ENCODE peak calls at places on chromosomes 7 and 10, in nine cellular contexts. W is NCI-H1092; J is RPMI7951; V is EL; H is stimulated activated CD8-positive, alpha-beta memory T cell treated with anti-CD3 and anti-CD28 coated beads, Interleukin-15, amount 100 ng/mL, for 24 hours; T is PC-9; S is epithelial cell of esophagus; R is OCI-LY7; Y is NCI-H510A treated with DMSO at 0.1 percent for 48 hours. L is an unnamed sample.
A peak's percentile ranks its signal among the peaks of the same experiment; 100 is the strongest.

GRCh38 chr7:106583133-106583532 is 77.8 kb downstream of the CCDC71L start:
- DNase-seq in W (no peak), J (peak; percentile 35), V (peak; percentile 44), H (no peak), T (no peak), S (no peak), R (no peak), Y (no peak), L (no peak)

GRCh38 chr10:103584216-103585010 is 90.9 kb downstream of the NEURL1 start:
- DNase-seq in W (no peak), J (no peak), V (no peak), H (peak; percentile 21), T (no peak), S (peak; percentile 42), R (peak; percentile 71), Y (no peak), L (no peak)

GRCh38 chr7:141590666-141591065 is 39.5 kb downstream of the AGK start:
- DNase-seq in W (no peak), J (no peak), V (no peak), H (no peak), T (no peak), S (peak; percentile 82), R (no peak), Y (no peak), L (no peak)

GRCh38 chr10:124240721-124241350 is 147.4 kb upstream of the CHST15 start:
- DNase-seq in W (no peak), J (no peak), V (no peak), H (no peak), T (no peak), S (no peak), R (no peak), Y (no peak), L (no peak)

GRCh38 chr7:97006146-97006950 is 995 bp downstream of the DLX6 start:
- DNase-seq in W (peak; percentile 65), J (peak; percentile 61), V (no peak), H (no peak), T (no peak), S (peak; percentile 47), R (no peak), Y (peak; percentile 21), L (no peak)

GRCh38 chr10:29646960-29647431 is 12.2 kb upstream of the SVIL start:
- DNase-seq in W (no peak), J (peak; percentile 79), V (no peak), H (no peak), T (no peak), S (no peak), R (no peak), Y (no peak), L (no peak)

GRCh38 chr7:25353191-25353590 is 124.9 kb upstream of the NPVF start:
- DNase-seq in W (no peak), J (peak; percentile 6), V (no peak), H (no peak), T (no peak), S (no peak), R (no peak), Y (no peak), L (no peak)

GRCh38 chr10:21972584-21972983 is 30.9 kb downstream of the DNAJC1 start:
- DNase-seq in W (no peak), J (no peak), V (no peak), H (no peak), T (no peak), S (no peak), R (no peak), Y (no peak), L (no peak)

GRCh38 chr7:45086348-45087065 is 2.3 kb downstream of the NACAD start:
- DNase-seq in W (no peak), J (no peak), V (no peak), H (no peak), T (no peak), S (peak; percentile 31), R (no peak), Y (peak; percentile 7), L (no peak)

GRCh38 chr7:139762886-139763285 is 14.9 kb downstream of the HIPK2 start:
- DNase-seq in W (no peak), J (peak; percentile 85), V (peak; percentile 57), H (no peak), T (no peak), S (peak; percentile 30), R (no peak), Y (no peak), L (no peak)

GRCh38 chr10:49601857-49602256 is 8.3 kb upstream of the SLC18A3 start:
- DNase-seq in W (no peak), J (peak; percentile 52), V (peak; percentile 73), H (no peak), T (no peak), S (peak; percentile 79), R (no peak), Y (no peak), L (peak; percentile 48)

GRCh38 chr7:5424689-5425506 is 1.3 kb upstream of the TNRC18 start:
- DNase-seq in W (peak; percentile 41), J (peak; percentile 66), V (peak; percentile 64), H (no peak), T (peak; percentile 39), S (no peak), R (no peak), Y (peak; percentile 61), L (no peak)

GRCh38 chr7:105256621-105257283 is 132.0 kb downstream of the SRPK2 start:
- DNase-seq in W (no peak), J (no peak), V (no peak), H (no peak), T (no peak), S (no peak), R (no peak), Y (no peak), L (no peak)

GRCh38 chr7:9776900-9777299 is 1196.8 kb upstream of the PHF14 start:
- DNase-seq in W (no peak), J (no peak), V (no peak), H (no peak), T (no peak), S (no peak), R (no peak), Y (no peak), L (no peak)

GRCh38 chr10:43963793-43964425 is 315.2 kb upstream of the ZNF32 start:
- DNase-seq in W (no peak), J (no peak), V (no peak), H (no peak), T (no peak), S (no peak), R (no peak), Y (no peak), L (no peak)

GRCh38 chr10:31395695-31396094 is 76.7 kb downstream of the ZEB1 start:
- DNase-seq in W (no peak), J (no peak), V (no peak), H (no peak), T (no peak), S (no peak), R (no peak), Y (no peak), L (no peak)

GRCh38 chr7:81949306-81949705 is 179.5 kb upstream of the HGF start:
- DNase-seq in W (no peak), J (no peak), V (no peak), H (no peak), T (no peak), S (no peak), R (no peak), Y (no peak), L (no peak)

GRCh38 chr7:88226886-88227516 is 7.2 kb upstream of the SRI start:
- DNase-seq in W (no peak), J (peak; percentile 80), V (peak; percentile 78), H (no peak), T (peak; percentile 83), S (peak; percentile 93), R (no peak), Y (no peak), L (peak; percentile 85)

GRCh38 chr7:98681496-98681895 is 64.4 kb downstream of the NPTX2 start:
- DNase-seq in W (peak; percentile 22), J (no peak), V (no peak), H (no peak), T (no peak), S (no peak), R (no peak), Y (no peak), L (no peak)

GRCh38 chr10:91759581-91759986 is 38.6 kb upstream of the TNKS2 start:
- DNase-seq in W (no peak), J (peak; percentile 51), V (peak; percentile 10), H (no peak), T (no peak), S (peak; percentile 63), R (peak; percentile 1), Y (no peak), L (no peak)

GRCh38 chr10:31623466-31623865 is 304.4 kb downstream of the ZEB1 start:
- DNase-seq in W (no peak), J (peak; percentile 93), V (peak; percentile 64), H (no peak), T (no peak), S (no peak), R (no peak), Y (no peak), L (no peak)

GRCh38 chr7:1112109-1112508 is 24.2 kb downstream of the GPER1 start:
- DNase-seq in W (no peak), J (no peak), V (no peak), H (no peak), T (no peak), S (no peak), R (no peak), Y (no peak), L (no peak)

GRCh38 chr10:70549962-70550845 is 52.3 kb downstream of the PRF1 start:
- DNase-seq in W (peak; percentile 27), J (peak; percentile 51), V (peak; percentile 65), H (peak; percentile 43), T (peak; percentile 76), S (peak; percentile 58), R (peak; percentile 75), Y (peak; percentile 74), L (no peak)

L was measured in keratinocyte.